ENCODE peak calls at places on chromosomes 4 and X, in nine cellular contexts. Z is endodermal cell, K is fibroblast of lung, R is endothelial cell of umbilical vein, B is endothelial cell, Q is bronchial epithelial cell, O is fibroblast of pulmonary artery, G is transverse colon, I is epithelial cell of proximal tubule. H is an unnamed sample.

GRCh38 chr4:1367230-1367935 is 20.4 kb downstream of the UVSSA start:
- DNase-seq in Z (no peak), K (no peak), R (no peak), B (no peak), Q (no peak), O (no peak), G (no peak), I (no peak), H (no peak)

GRCh38 chr4:76384052-76384451 is 36.9 kb downstream of the CCDC158 start:
- DNase-seq in Z (no peak), K (no peak), R (no peak), B (no peak), Q (peak; percentile 20), O (peak; percentile 39), G (no peak), I (no peak), H (peak; percentile 71)

GRCh38 chrX:69229436-69229835 is 64.2 kb upstream of the PJA1 start:
- DNase-seq in Z (no peak), K (no peak), R (no peak), B (no peak), Q (peak; percentile 62), O (peak; percentile 67), G (no peak), I (peak; percentile 2), H (no peak)

GRCh38 chr4:35087216-35087615 is 1157.1 kb downstream of the ARAP2 start:
- DNase-seq in Z (no peak), K (no peak), R (no peak), B (no peak), Q (peak; percentile 52), O (no peak), G (no peak), I (no peak), H (peak; percentile 5)

GRCh38 chrX:1661048-1661921 is 46.4 kb downstream of the ASMT start:
- DNase-seq in Z (peak; percentile 91), K (no peak), R (no peak), B (no peak), Q (no peak), O (no peak), G (peak; percentile 68), I (no peak), H (no peak)

GRCh38 chrX:136598631-136599030 is 49.3 kb upstream of the CD40LG start:
- DNase-seq in Z (no peak), K (no peak), R (no peak), B (no peak), Q (no peak), O (no peak), G (no peak), I (no peak), H (no peak)

GRCh38 chr4:151690164-151690856 is 70.5 kb downstream of the GATB start:
- DNase-seq in Z (no peak), K (peak; percentile 52), R (peak; percentile 75), B (no peak), Q (no peak), O (peak; percentile 67), G (no peak), I (no peak), H (no peak)

GRCh38 chr4:81314196-81314896 is 99.3 kb upstream of the PRKG2 start:
- DNase-seq in Z (no peak), K (peak; percentile 99), R (no peak), B (peak; percentile 19), Q (peak; percentile 1), O (peak; percentile 93), G (peak; percentile 97), I (peak; percentile 96), H (peak; percentile 14)

DNA sequence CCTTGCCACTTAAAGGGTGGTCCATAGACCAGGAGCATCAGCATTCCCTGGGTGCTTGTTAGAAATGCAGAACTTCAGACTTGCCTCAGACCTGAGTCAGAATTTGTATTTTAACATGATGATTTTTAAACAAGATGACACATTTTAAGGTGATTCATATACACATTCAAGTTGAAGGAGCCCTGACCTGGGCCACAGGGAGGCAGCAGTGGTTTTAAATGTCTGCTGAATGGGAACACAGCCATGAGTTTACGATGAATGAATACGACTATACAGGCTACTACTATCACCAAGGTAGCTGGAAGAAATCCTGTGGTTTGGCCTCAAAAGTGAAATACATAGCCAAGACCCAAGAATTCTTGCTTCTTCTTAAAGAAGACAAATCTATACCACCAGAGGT is 2.9 kb downstream of the HDAC8 start:
- DNase-seq in Z (no peak), K (peak; percentile 61), R (peak; percentile 22), B (no peak), Q (peak; percentile 78), O (peak; percentile 79), G (no peak), I (no peak), H (peak; percentile 60)
- TF ChIP-seq CTCF in Z (no peak), K (peak; percentile 9), R (no peak), B (no peak), Q (peak; percentile 19), O (peak; percentile 32), G (no peak), I (peak; percentile 16), H (peak; percentile 21)

DNA sequence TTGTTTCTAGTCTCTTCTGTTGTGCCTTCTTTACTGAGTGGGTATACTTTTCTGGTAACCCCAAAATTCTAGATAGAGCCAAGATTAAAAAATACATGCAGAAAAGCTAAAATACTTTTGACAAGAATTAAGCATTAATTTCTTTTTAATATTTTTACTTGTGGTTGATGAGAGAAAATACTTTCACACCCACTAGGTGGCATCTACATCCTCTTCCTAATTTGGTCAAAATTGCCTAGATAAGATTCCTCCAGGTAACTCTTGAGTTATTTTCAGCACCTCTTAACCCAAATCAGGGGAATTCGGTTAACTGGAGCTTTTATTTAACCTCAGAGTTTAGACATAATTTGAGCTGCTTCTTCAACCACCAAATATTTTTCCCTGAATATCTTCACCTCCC is 28.4 kb upstream of the COX7B2 start:
- DNase-seq in Z (no peak), K (peak; percentile 34), R (peak; percentile 6), B (no peak), Q (no peak), O (peak; percentile 18), G (no peak), I (no peak), H (peak; percentile 22)
- TF ChIP-seq CTCF in Z (peak; percentile 67), K (peak; percentile 35), R (peak; percentile 1), B (peak; percentile 68), Q (peak; percentile 21), O (peak; percentile 32), G (no peak), I (peak; percentile 56), H (no peak)

GRCh38 chr4:167964766-167965373 is 127.5 kb upstream of the ANXA10 start:
- DNase-seq in Z (no peak), K (no peak), R (peak; percentile 39), B (no peak), Q (peak; percentile 71), O (no peak), G (no peak), I (no peak), H (no peak)
- TF ChIP-seq CTCF in Z (no peak), K (no peak), R (no peak), B (no peak), Q (no peak), O (no peak), G (no peak), I (no peak), H (no peak)

GRCh38 chr4:22869235-22869634 is 176.5 kb downstream of the GBA3 start:
- DNase-seq in Z (peak; percentile 72), K (no peak), R (no peak), B (no peak), Q (no peak), O (no peak), G (no peak), I (no peak), H (peak; percentile 17)
- TF ChIP-seq CTCF in Z (peak; percentile 71), K (no peak), R (no peak), B (no peak), Q (no peak), O (no peak), G (no peak), I (peak; percentile 45), H (no peak)

GRCh38 chr4:129043523-129043922 is 49.8 kb downstream of the SCLT1 start:
- DNase-seq in Z (no peak), K (peak; percentile 55), R (no peak), B (no peak), Q (peak; percentile 13), O (peak; percentile 57), G (no peak), I (no peak), H (peak; percentile 43)

DNA sequence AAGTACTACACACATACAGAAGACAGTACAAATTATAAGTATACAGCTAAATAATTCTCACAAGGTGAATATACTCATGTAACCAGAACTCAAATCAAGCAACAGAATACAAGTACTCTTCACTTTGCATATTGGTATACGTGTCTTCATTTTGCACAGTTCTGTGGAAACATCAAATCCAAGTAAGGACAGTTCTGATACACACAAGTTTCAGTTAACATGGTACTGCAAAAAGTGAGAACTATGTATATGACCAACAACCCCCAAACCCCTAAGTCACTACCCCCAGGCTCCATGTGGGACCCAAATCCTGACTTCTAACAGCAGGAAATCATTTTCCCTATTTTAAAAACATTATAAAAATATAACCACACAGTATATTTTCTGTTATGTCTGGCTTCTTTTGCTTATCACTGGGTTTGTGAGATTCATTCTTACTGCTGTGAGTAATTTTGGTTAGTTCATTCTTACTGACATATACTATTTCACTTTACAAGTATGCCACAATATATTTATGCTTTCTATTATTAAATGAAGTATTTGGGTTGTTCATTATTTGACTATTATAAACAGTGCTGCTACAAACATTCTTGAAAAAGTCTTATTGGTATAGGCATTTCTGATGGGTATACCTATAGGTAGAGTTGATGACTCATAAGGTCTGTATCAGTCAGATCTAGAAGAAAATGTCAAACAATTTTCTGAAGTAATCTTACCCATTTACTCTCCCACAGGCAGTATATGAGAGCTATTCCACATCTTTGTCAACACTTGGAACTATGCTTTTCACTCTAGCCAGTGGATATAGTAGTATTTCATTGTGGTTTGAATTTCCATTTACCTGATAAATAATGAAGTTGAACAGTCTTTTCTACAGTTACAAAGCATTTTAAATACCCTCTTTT is 47.0 kb downstream of the SCLT1 start:
- DNase-seq in Z (no peak), K (no peak), R (no peak), B (no peak), Q (peak; percentile 12), O (no peak), G (no peak), I (no peak), H (no peak)
- TF ChIP-seq CTCF in Z (no peak), K (no peak), R (no peak), B (no peak), Q (no peak), O (no peak), G (no peak), I (no peak), H (no peak)

DNA sequence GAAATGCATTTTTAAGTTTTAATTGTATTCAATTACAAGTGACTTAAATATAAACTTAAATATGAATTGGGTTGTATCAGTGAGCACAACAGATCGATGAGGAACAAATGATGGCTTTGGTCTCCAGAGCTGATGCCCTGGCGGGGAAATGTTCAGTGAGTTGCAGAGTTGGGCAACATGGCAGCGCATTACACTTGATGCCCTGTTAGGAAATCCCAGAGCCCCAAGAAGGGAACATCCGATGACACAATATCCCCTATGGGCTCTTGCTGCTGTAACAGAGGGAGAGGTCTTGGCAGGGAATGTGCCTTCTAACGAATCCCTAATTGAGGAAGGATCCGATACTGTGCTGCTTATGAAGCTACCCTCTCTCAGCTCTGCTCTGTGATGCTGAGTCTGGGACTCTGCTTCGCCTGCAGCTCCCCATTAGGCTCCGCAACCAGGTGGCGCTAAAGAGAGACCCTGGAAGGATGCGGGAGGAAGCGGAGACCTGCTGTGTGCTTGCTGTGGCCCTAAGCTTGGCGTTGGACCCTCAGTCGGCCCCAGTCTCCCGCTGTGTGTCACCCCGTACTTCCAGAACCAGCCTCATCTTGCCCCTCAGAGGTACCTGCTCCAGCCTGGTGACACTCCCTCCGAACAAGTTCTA is 38.9 kb downstream of the PDHA1 start:
- DNase-seq in Z (peak; percentile 91), K (peak; percentile 37), R (peak; percentile 30), B (peak; percentile 78), Q (peak; percentile 29), O (peak; percentile 36), G (peak; percentile 52), I (no peak), H (peak; percentile 66)
- TF ChIP-seq CTCF in Z (peak; percentile 75), K (peak; percentile 70), R (peak; percentile 60), B (no peak), Q (peak; percentile 81), O (peak; percentile 69), G (peak; percentile 29), I (peak; percentile 72), H (peak; percentile 48)

GRCh38 chr4:27318740-27319139 is 458.1 kb downstream of the STIM2 start:
- DNase-seq in Z (peak; percentile 92), K (peak; percentile 12), R (no peak), B (peak; percentile 46), Q (peak; percentile 25), O (peak; percentile 35), G (peak; percentile 47), I (no peak), H (peak; percentile 40)
- TF ChIP-seq CTCF in Z (peak; percentile 86), K (peak; percentile 24), R (no peak), B (no peak), Q (peak; percentile 48), O (peak; percentile 40), G (peak; percentile 46), I (peak; percentile 61), H (peak; percentile 35)